ENCODE peak calls at places on chromosomes 6 and 20, in ten cellular contexts. E is ovary; G is naive thymus-derived CD4-positive, alpha-beta T cell; J is tibial artery; M is PC-3; C is CD4-positive, alpha-beta T cell; N is mammary epithelial cell; T is right atrium auricular region; S is caudate nucleus; U is breast epithelium. A is an unnamed sample.

GRCh38 chr6:105879902-105880547 is 206.1 kb upstream of the PRDM1 start:
- DNase-seq in E (no peak), G (peak), J (peak), M (no peak), C (no peak), N (no peak), T (no peak), S (no peak), U (no peak), A (peak)

GRCh38 chr6:37638414-37639079 is 59.1 kb downstream of the MDGA1 start:
- DNase-seq in E (no peak), G (no peak), J (no peak), M (no peak), C (no peak), N (peak), T (no peak), S (no peak), U (no peak), A (no peak)

GRCh38 chr6:43093361-43094289 is 17.5 kb downstream of the PTK7 start:
- DNase-seq in E (peak), G (peak), J (peak), M (no peak), C (no peak), N (peak), T (peak), S (no peak), U (peak), A (no peak)

GRCh38 chr6:112337209-112337638 is 9.9 kb upstream of the RFPL4B start:
- DNase-seq in E (peak), G (no peak), J (peak), M (peak), C (no peak), N (peak), T (peak), S (peak), U (peak), A (no peak)

GRCh38 chr6:143805832-143806281 is 37.3 kb upstream of the LTV1 start:
- DNase-seq in E (no peak), G (no peak), J (no peak), M (no peak), C (no peak), N (no peak), T (no peak), S (no peak), U (no peak), A (no peak)

GRCh38 chr6:84026721-84027164 is 6.8 kb upstream of the MRAP2 start:
- DNase-seq in E (no peak), G (no peak), J (no peak), M (no peak), C (no peak), N (no peak), T (no peak), S (no peak), U (no peak), A (no peak)

GRCh38 chr20:17648782-17649730 is 33.0 kb downstream of the RRBP1 start:
- DNase-seq in E (no peak), G (peak), J (peak), M (peak), C (peak), N (no peak), T (no peak), S (no peak), U (no peak), A (no peak)

GRCh38 chr6:31727717-31728671 is 1.1 kb downstream of the DDAH2 start:
- DNase-seq in E (no peak), G (peak), J (peak), M (no peak), C (no peak), N (no peak), T (no peak), S (no peak), U (no peak), A (no peak)

GRCh38 chr20:34016736-34017135 is 23.0 kb downstream of the RALY start:
- DNase-seq in E (no peak), G (no peak), J (no peak), M (no peak), C (no peak), N (no peak), T (no peak), S (no peak), U (no peak), A (no peak)

GRCh38 chr6:154161689-154162088 is 122.6 kb downstream of the OPRM1 start:
- DNase-seq in E (no peak), G (no peak), J (no peak), M (no peak), C (no peak), N (no peak), T (no peak), S (no peak), U (no peak), A (no peak)

DNA sequence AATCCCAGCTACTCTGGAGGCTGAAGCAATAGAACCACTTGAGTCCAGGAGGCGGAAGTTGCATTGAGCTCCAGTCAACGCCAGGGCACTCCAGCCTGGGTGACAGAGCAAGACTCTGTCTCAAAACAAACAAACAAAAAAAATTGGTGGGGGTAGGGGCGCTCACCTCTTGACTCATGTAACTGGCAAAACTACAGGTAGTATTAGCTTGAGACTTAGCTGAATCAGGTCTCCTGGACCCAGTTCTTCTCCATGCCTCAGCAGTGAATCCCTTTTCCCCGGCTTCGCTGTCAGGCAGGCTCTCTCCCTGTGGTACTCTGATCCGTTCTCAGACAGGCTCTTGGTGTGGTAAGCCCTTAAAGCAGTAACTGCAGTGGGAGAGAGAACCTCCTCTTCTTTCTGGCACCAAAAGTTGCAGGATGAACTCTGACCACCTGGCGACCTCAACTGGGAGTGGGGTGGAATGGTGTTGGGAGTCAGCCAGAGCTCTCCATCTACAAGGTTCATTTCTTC is 12.9 kb downstream of the SLC9A8 start:
- DNase-seq in E (no peak), G (no peak), J (no peak), M (peak), C (no peak), N (no peak), T (no peak), S (no peak), U (no peak), A (no peak)
- H3K27ac ChIP-seq in E (no peak), G (no peak), J (no peak), M (no peak), C (no peak), N (no peak), T (no peak), S (no peak), U (no peak), A (no peak)

DNA sequence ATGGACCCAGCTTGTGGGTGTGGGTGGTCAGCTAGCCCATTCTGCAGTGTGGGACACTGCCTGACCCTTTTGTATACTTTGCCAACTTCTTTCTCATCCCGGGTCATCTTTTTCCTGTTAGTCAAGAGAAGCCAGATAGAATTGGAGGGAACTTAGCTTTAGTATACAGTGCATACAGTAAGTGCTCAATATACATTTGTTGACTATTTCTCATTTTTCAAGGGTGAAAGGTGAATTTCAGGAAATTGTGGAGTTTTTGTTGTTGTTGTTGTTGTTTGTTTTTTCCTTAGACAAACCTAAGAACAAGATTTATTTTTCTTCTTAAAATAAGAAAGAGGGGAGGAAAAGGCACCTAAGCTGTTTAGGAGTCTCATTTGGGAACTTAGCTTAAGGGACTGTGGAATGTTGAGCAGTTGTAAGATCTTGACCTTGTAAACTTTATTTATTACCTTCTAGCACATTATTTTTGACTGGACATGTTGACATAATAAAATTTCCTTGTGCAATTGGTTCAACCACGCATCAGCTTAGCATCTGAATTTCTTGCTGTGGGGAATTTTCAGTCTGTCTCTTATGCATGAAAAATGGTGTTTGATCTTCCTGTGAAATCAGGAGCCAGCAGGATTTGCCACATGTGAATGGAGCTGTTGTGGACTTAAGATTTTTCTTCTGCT is 113.6 kb downstream of the ARID1B start:
- DNase-seq in E (no peak), G (no peak), J (no peak), M (no peak), C (no peak), N (peak), T (no peak), S (no peak), U (no peak), A (no peak)
- H3K27ac ChIP-seq in E (no peak), G (no peak), J (no peak), M (no peak), C (no peak), N (no peak), T (no peak), S (no peak), U (no peak), A (no peak)

DNA sequence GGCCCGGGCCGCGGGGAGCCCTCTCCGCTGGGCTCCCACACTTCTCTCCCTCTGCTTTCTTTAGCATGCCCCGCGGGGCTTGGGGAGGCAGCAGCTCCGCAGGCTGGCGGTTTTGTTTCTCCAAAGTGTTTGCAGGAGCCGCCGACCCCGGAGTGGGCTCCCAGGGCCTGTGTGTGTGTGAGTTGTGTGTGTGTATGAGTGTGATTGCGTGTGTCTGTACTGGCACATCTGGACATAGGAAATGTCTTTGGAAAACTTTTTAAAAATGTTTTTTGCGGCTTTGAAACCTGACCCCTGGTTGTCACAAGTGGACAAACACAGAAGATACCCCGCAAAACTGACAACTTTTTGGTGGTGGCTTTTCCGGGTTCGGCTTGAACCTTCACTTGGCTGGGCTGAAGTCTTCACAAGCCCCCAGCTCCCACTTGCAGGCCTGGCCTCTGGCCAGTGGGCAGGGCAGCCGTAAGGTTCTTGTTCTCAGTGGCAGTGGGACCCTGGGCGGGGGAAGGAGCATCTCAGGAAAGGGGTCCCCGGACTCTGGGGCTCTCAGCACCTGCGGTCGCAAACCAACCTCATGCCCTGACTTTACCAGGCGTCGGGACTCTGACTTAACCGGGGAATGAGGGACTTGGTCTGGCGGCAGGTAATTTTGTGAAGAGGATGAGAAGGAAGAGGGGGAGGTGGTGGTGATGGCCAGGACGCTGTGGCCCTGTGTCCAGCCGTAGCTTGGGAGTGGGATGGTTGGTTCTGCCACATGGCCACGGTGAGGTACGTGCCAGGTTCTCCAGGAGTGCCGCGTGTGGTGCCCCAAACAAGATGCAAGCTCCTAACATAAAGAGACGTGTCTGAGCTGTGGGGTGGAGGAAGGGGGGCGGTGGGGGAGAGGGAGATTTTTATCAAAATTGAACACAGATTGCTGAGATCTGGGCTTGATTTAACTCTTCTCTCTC is 600 bp downstream of the DAAM2 start:
- DNase-seq in E (peak), G (no peak), J (no peak), M (no peak), C (no peak), N (no peak), T (no peak), S (no peak), U (no peak), A (no peak)
- H3K27ac ChIP-seq in E (peak), G (no peak), J (peak), M (no peak), C (no peak), N (no peak), T (peak), S (peak), U (peak), A (peak)

GRCh38 chr6:157648561-157648960 is 174.5 kb upstream of the SNX9 start:
- DNase-seq in E (no peak), G (no peak), J (no peak), M (no peak), C (no peak), N (peak), T (no peak), S (no peak), U (no peak), A (no peak)
- H3K27ac ChIP-seq in E (no peak), G (no peak), J (no peak), M (no peak), C (no peak), N (no peak), T (no peak), S (no peak), U (no peak), A (no peak)

DNA sequence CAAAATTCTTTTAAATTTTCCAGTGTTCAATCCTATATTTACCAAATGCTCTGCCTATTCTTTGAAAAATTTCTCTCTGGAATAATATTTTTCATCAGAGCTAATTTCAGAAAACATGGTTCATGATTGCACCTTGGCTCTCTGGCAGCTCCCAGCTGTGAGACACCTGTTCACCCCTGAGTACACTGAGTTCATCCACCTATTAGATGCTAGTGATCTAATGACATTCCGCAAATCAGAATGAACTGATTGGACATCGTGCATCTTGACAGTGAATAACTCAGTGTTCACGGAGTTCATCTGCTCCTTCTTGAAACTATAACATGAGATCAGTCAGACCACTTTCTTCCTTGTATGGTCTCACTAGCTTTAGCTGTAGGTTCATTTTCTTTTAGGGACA is 3.9 kb upstream of the SHPRH start:
- DNase-seq in E (no peak), G (no peak), J (no peak), M (no peak), C (no peak), N (no peak), T (no peak), S (no peak), U (no peak), A (no peak)
- H3K27ac ChIP-seq in E (no peak), G (no peak), J (no peak), M (no peak), C (no peak), N (no peak), T (no peak), S (no peak), U (no peak), A (no peak)

A was measured in esophagus muscularis mucosa.